ENCODE peak calls at places on chromosome 7, in ten cellular contexts. D, I, U, Q, F, Z, W, R, S and V are unnamed samples.

GRCh38 chr7:68461430-68461829 is 1136.8 kb upstream of the AUTS2 start:
- DNase-seq in R (no peak), S (no peak), Q (no peak), W (no peak), I (no peak), U (no peak), D (peak; percentile 79), F (peak; percentile 39), Z (no peak), V (no peak)

GRCh38 chr7:16586081-16586874 is 59.3 kb downstream of the ANKMY2 start:
- DNase-seq in W (no peak), I (no peak), D (no peak), F (no peak), R (no peak), Q (no peak), Z (no peak), S (no peak), U (peak; percentile 12), V (no peak)

GRCh38 chr7:30184804-30185487 is 50.2 kb downstream of the MTURN start:
- DNase-seq in F (no peak), U (no peak), W (no peak), D (no peak), I (no peak), Z (no peak), R (no peak), Q (no peak), S (no peak), V (peak; percentile 85)

GRCh38 chr7:117072620-117073118 is 119.4 kb downstream of the ST7 start:
- DNase-seq in Z (peak; percentile 71), R (peak; percentile 33), S (no peak), I (no peak), U (peak; percentile 47), F (peak; percentile 63), W (no peak), D (peak; percentile 88), Q (no peak), V (no peak)

GRCh38 chr7:76125560-76125959 is 76.1 kb upstream of the SRRM3 start:
- DNase-seq in D (no peak), F (no peak), S (no peak), Z (peak; percentile 25), R (no peak), U (no peak), Q (no peak), W (no peak), I (no peak), V (no peak)

GRCh38 chr7:8192897-8193296 is 69.1 kb downstream of the ICA1 start:
- DNase-seq in W (no peak), Q (no peak), D (no peak), Z (no peak), S (no peak), F (no peak), R (no peak), I (no peak), U (no peak), V (no peak)

GRCh38 chr7:11517853-11518252 is 314.1 kb downstream of the THSD7A start:
- DNase-seq in U (no peak), D (no peak), Z (no peak), S (no peak), W (peak; percentile 40), F (no peak), R (no peak), Q (no peak), I (no peak), V (no peak)

GRCh38 chr7:126790763-126791162 is 462.0 kb downstream of the GRM8 start:
- DNase-seq in R (no peak), W (peak; percentile 41), I (no peak), D (no peak), S (no peak), U (no peak), Z (no peak), Q (no peak), F (no peak), V (no peak)

GRCh38 chr7:70044525-70044924 is 446.2 kb downstream of the AUTS2 start:
- DNase-seq in D (no peak), F (no peak), S (no peak), U (no peak), W (no peak), Z (no peak), Q (no peak), I (no peak), R (no peak), V (no peak)

GRCh38 chr7:70044064-70044463 is 445.8 kb downstream of the AUTS2 start:
- DNase-seq in D (no peak), I (no peak), S (no peak), Q (no peak), R (no peak), Z (no peak), W (peak; percentile 51), F (no peak), U (peak; percentile 38), V (no peak)

GRCh38 chr7:70040971-70041766 is 442.9 kb downstream of the AUTS2 start:
- DNase-seq in Z (no peak), U (peak; percentile 17), R (no peak), W (peak; percentile 49), F (peak; percentile 54), S (no peak), Q (no peak), I (no peak), D (no peak), V (no peak)

GRCh38 chr7:70043139-70043538 is 444.9 kb downstream of the AUTS2 start:
- DNase-seq in W (no peak), U (no peak), F (no peak), Q (no peak), D (no peak), R (no peak), I (no peak), S (no peak), Z (no peak), V (no peak)

DNA sequence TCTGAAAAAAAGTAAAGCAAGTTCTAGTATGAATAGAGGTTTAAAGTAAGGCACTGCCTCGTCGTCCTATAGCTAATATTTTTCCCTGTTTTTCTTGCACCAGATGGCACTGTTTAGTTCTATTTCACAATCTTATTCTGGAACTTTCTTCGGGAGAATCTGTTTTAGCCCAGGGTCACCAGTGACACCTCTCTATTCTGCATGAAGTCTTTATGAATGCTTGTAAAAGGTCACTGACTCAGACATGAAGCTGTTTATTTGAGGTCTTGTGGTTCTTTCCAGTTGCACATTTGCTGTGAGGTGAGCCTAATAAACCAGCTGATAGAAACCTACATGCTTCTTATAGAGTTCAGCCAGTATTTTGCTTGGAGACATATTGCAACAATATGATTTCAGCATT is 444.3 kb downstream of the AUTS2 start:
- DNase-seq in Q (peak; percentile 8), W (no peak), I (no peak), S (no peak), U (peak; percentile 54), F (peak; percentile 47), D (peak; percentile 49), Z (no peak), R (no peak), V (no peak)
- TF ChIP-seq CTCF in Q (peak; percentile 50), W (peak; percentile 28), I (no peak), S (peak; percentile 19), U (peak; percentile 12), F (peak; percentile 24), D (peak; percentile 15), Z (no peak), R (peak; percentile 11), V (peak; percentile 5)

DNA sequence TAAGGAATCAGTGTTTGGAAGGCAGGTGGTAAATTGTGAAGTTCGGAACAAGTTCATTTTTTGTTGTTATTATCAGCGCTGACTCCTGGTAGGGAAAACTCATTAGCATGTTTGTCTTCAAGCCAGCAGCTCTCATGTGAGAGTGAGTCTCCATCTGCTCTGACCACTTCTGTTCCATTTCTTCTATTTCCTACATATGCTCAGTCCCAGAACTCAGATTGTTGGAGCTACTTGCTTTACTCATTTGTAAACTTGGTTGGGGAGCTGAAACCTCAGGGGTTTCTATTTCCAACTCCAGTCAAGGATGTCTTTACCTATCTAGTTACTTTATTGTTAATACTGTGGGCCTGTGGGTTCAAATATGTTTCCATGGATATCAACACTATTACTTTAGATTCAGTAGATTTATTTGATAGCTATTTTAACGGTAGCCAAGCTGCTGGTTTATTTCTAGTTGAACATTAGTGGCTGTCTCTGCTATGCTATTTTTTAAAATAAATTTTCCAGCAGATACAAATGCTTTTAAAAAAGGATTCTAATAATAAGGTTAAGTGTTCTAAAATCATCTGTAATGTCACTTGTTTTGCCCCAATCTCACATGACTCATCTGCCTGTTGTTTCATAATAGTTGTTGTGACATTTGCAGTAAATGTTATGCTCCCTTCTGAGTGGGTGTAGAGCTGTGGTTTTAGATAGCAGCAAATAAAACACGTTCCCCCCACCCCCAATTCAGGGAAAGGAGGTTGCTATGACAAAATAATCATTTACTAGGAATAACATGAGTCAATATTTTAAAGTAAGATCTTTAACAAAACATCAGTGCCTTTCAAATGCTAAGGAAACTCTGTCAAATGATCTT is 143.3 kb downstream of the HDAC9 start:
- DNase-seq in R (peak; percentile 15), W (no peak), I (no peak), U (peak; percentile 90), S (peak; percentile 48), D (peak; percentile 37), F (peak; percentile 49), Z (peak; percentile 64), Q (no peak), V (no peak)
- TF ChIP-seq CTCF in R (no peak), W (no peak), I (no peak), U (no peak), S (no peak), D (no peak), F (no peak), Z (no peak), Q (no peak), V (no peak)

GRCh38 chr7:143379607-143380263 is 1.4 kb upstream of the ZYX start:
- DNase-seq in Q (no peak), I (no peak), U (no peak), S (no peak), Z (no peak), F (no peak), D (no peak), W (no peak), R (no peak), V (no peak)

GRCh38 chr7:143382126-143382790 is 1.1 kb downstream of the ZYX start:
- DNase-seq in Q (no peak), D (no peak), R (no peak), I (no peak), U (no peak), F (no peak), S (no peak), Z (no peak), W (no peak), V (no peak)

GRCh38 chr7:143381427-143382125 is 431 bp downstream of the ZYX start:
- DNase-seq in U (peak; percentile 80), Q (no peak), W (no peak), I (no peak), Z (peak; percentile 79), F (peak; percentile 82), R (peak; percentile 80), D (peak; percentile 57), S (peak; percentile 75), V (no peak)

GRCh38 chr7:143380264-143380645 is 890 bp upstream of the ZYX start:
- DNase-seq in U (peak; percentile 87), Q (peak; percentile 54), W (peak; percentile 92), F (peak; percentile 90), D (peak; percentile 58), S (peak; percentile 76), Z (peak; percentile 82), I (peak; percentile 82), R (peak; percentile 92), V (peak; percentile 94)

DNA sequence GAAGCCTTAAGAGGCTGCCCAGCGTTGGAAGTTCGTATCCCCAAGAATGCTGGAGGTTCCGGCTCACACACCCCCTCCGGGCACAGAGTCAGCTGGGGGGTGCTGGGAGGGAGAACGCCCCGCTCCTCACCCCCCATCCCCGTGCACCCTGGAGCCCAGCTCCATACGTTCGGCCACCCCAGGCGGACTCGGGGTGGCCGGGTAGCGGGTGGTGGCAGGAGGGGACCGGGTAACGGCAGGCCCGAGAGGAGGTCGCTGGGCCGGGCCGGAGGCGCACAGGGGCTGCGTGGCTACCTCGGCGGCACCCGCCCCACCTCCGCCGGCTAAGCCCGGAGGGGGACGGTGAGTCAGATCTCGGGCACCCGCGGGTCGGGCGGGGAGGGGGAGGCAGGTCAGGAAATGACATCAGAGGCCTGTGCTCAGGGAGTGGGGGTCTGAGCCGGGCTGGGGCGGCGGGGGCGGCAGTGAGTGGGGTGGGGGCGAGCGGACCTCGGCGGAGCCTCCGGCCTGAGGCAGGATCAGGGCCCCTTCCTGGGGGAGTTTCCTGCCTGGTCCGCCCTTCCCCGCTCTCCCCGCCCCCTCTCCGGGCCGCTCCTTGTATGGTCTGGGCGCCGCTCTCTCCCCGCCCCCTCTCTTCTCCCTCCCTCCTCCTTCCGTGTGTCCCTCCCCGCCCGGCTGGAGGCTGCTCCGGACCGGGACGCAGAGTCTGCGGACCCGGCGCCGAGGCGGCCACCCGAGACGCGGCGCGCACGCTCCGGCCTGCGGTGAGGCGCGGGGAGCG is at the start of gene ZYX:
- DNase-seq in U (peak; percentile 96), S (peak; percentile 89), I (peak; percentile 66), D (peak; percentile 90), Q (peak; percentile 80), W (peak; percentile 96), F (peak; percentile 93), R (peak; percentile 91), Z (peak; percentile 95), V (peak; percentile 98)
- TF ChIP-seq CTCF in U (no peak), S (no peak), I (no peak), D (no peak), Q (no peak), W (no peak), F (no peak), R (no peak), Z (no peak), V (no peak)

GRCh38 chr7:38374507-38374906 is 101.1 kb upstream of the TARP start:
- DNase-seq in U (peak; percentile 42), S (no peak), D (no peak), F (peak; percentile 48), Z (peak; percentile 34), R (peak; percentile 81), W (peak; percentile 80), I (no peak), Q (no peak), V (no peak)

GRCh38 chr7:38368191-38368605 is 94.8 kb upstream of the TARP start:
- DNase-seq in D (peak; percentile 30), Z (peak; percentile 65), U (peak; percentile 45), W (peak; percentile 93), F (peak; percentile 50), S (no peak), Q (peak; percentile 32), R (peak; percentile 52), I (peak; percentile 50), V (no peak)

GRCh38 chr7:38373155-38373554 is 99.7 kb upstream of the TARP start:
- DNase-seq in U (no peak), D (no peak), F (no peak), Z (no peak), W (no peak), S (no peak), I (no peak), Q (no peak), R (no peak), V (no peak)

GRCh38 chr7:38367301-38367700 is 93.9 kb upstream of the TARP start:
- DNase-seq in D (no peak), R (no peak), U (no peak), W (no peak), F (no peak), Z (no peak), S (no peak), I (no peak), Q (no peak), V (no peak)

DNA sequence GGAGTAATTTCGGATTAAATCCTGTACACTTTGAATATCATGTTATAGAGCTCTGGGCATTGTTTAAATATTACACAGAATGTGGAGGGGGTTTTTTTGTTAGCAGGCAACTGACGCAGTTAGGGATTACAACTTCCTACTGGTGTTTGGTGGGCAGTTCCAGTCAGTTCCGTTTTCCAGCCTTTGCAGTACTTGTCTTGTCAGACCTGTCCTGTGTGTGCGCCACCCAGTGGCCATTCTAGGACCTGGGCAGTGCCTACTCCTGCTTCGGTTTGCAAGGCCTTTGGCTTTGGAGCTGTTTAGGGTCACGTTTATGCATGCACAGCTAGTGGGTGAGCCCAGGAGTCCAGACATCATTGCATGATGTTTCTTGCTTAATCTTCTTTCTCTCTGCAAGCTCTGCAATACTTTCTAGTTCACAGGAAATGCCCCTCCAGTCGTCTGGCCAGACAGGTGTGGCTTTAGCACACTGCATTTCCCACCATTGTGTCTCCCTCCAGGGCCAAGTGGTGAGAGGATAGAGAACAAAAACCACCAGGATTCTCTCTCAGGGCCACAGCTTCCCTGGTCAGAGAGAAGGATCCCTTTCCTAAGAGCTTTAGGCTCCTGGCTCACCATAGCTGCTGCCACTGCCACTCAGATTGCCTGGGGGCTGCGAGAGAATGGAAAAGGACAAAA is 96.5 kb upstream of the TARP start:
- DNase-seq in F (peak; percentile 82), Q (peak; percentile 18), S (peak; percentile 69), R (peak; percentile 86), W (peak; percentile 85), I (peak; percentile 44), Z (peak; percentile 85), U (peak; percentile 85), D (no peak), V (peak; percentile 69)
- TF ChIP-seq CTCF in F (peak; percentile 91), Q (peak; percentile 71), S (peak; percentile 97), R (peak; percentile 81), W (peak; percentile 74), I (peak; percentile 77), Z (peak; percentile 70), U (peak; percentile 95), D (peak; percentile 95), V (peak; percentile 56)